ENCODE peak calls at places on chromosome 22, in eight cellular contexts. Q is gastrocnemius medialis, O is sigmoid colon, A is stomach, M is heart left ventricle, C is endothelial cell of umbilical vein, W is adrenal gland, F is IMR-90. T is an unnamed sample.

GRCh38 chr22:37088108-37088605 is 21.4 kb downstream of the TMPRSS6 start:
- DNase-seq in M (no peak), W (no peak), O (no peak), A (no peak), C (no peak), F (peak), Q (no peak), T (no peak)

GRCh38 chr22:47337161-47337621 is 574.7 kb downstream of the TBC1D22A start:
- DNase-seq in O (no peak), C (peak), W (peak), A (no peak), M (no peak), F (peak), Q (no peak), T (no peak)

GRCh38 chr22:31192513-31192912 is 19.6 kb upstream of the LIMK2 start:
- DNase-seq in O (no peak), M (no peak), W (no peak), A (no peak), C (no peak), F (peak), Q (no peak), T (no peak)

GRCh38 chr22:20741008-20741633 is 32.8 kb upstream of the SERPIND1 start:
- DNase-seq in O (no peak), M (no peak), F (no peak), C (no peak), Q (no peak), A (no peak), W (no peak), T (no peak)

GRCh38 chr22:20430641-20431519 is 6.7 kb downstream of the SCARF2 start:
- DNase-seq in O (peak), A (peak), M (no peak), C (peak), F (no peak), Q (peak), W (no peak), T (peak)

GRCh38 chr22:46673677-46674236 is 53.6 kb downstream of the GRAMD4 start:
- DNase-seq in Q (no peak), A (no peak), M (no peak), W (no peak), F (no peak), O (no peak), C (no peak), T (no peak)

GRCh38 chr22:49969751-49970527 is 9.4 kb downstream of the PIM3 start:
- DNase-seq in O (peak), W (peak), F (no peak), A (peak), C (no peak), M (no peak), Q (peak), T (peak)

GRCh38 chr22:48389916-48390315 is 1437.8 kb downstream of the BRD1 start:
- DNase-seq in A (peak), W (peak), F (no peak), M (no peak), C (no peak), Q (no peak), O (peak), T (no peak)

GRCh38 chr22:30337461-30337778 is 10.7 kb upstream of the TBC1D10A start:
- DNase-seq in C (no peak), F (no peak), A (no peak), W (no peak), Q (no peak), M (no peak), O (no peak), T (no peak)

GRCh38 chr22:45812910-45813309 is 141.3 kb downstream of the ATXN10 start:
- DNase-seq in A (no peak), M (no peak), Q (no peak), W (peak), F (no peak), O (no peak), C (no peak), T (no peak)

GRCh38 chr22:49487950-49488349 is 339.7 kb downstream of the BRD1 start:
- DNase-seq in M (no peak), F (no peak), Q (no peak), O (no peak), A (no peak), C (no peak), W (peak), T (no peak)

GRCh38 chr22:39558254-39558727 is 12.3 kb upstream of the CACNA1I start:
- DNase-seq in O (no peak), F (no peak), Q (no peak), C (no peak), A (no peak), M (no peak), W (peak), T (no peak)

GRCh38 chr22:49017769-49018330 is 809.8 kb downstream of the BRD1 start:
- DNase-seq in C (no peak), F (no peak), W (peak), A (peak), Q (no peak), M (peak), O (peak), T (peak)

GRCh38 chr22:22061085-22062077 is 78.8 kb upstream of the TOP3B start:
- DNase-seq in C (no peak), A (no peak), Q (peak), F (peak), W (no peak), O (peak), M (peak), T (no peak)

GRCh38 chr22:19287889-19288288 is 3.6 kb downstream of the CLTCL1 start:
- DNase-seq in O (no peak), Q (peak), C (no peak), M (no peak), A (no peak), F (peak), W (no peak), T (no peak)

GRCh38 chr22:32617271-32617670 is 142.7 kb downstream of the FBXO7 start:
- DNase-seq in A (no peak), M (no peak), W (no peak), Q (no peak), O (no peak), F (peak), C (no peak), T (no peak)

GRCh38 chr22:48097723-48098122 is 1335.3 kb downstream of the TBC1D22A start:
- DNase-seq in O (no peak), F (no peak), A (no peak), Q (no peak), M (no peak), C (no peak), W (no peak), T (peak)

GRCh38 chr22:39688186-39688768 is 117.7 kb downstream of the CACNA1I start:
- DNase-seq in M (no peak), C (no peak), A (no peak), O (no peak), F (no peak), W (no peak), Q (no peak), T (no peak)

GRCh38 chr22:42973536-42973881 is 41.4 kb downstream of the PACSIN2 start:
- DNase-seq in Q (no peak), O (no peak), F (no peak), A (no peak), W (peak), M (no peak), C (no peak), T (no peak)

GRCh38 chr22:28063656-28064055 is 144.6 kb upstream of the PITPNB start:
- DNase-seq in Q (no peak), M (no peak), O (no peak), A (no peak), C (no peak), W (no peak), F (no peak), T (no peak)

GRCh38 chr22:29307658-29308147 is 1.3 kb downstream of the GAS2L1 start:
- DNase-seq in Q (no peak), O (peak), W (no peak), C (no peak), A (no peak), M (no peak), F (no peak), T (no peak)

GRCh38 chr22:47143249-47143938 is 380.9 kb downstream of the TBC1D22A start:
- DNase-seq in C (no peak), O (no peak), A (peak), F (no peak), Q (no peak), M (no peak), W (no peak), T (no peak)

GRCh38 chr22:44357962-44358553 is 45.3 kb upstream of the SHISAL1 start:
- DNase-seq in Q (no peak), M (no peak), O (peak), C (no peak), W (no peak), A (no peak), F (peak), T (peak)

GRCh38 chr22:32672542-32672941 is 129.0 kb upstream of the TIMP3 start:
- DNase-seq in O (no peak), W (no peak), F (no peak), M (no peak), Q (no peak), A (no peak), C (no peak), T (no peak)

GRCh38 chr22:45804986-45805325 is 133.3 kb downstream of the ATXN10 start:
- DNase-seq in F (peak), A (no peak), Q (no peak), C (peak), W (no peak), M (no peak), O (no peak), T (no peak)

GRCh38 chr22:42446151-42446550 is 13.9 kb upstream of the NFAM1 start:
- DNase-seq in O (peak), C (no peak), Q (no peak), M (no peak), A (no peak), F (no peak), W (no peak), T (no peak)

GRCh38 chr22:31569126-31569525 is 72.8 kb downstream of the SFI1 start:
- DNase-seq in O (no peak), F (no peak), A (no peak), C (no peak), M (no peak), W (no peak), Q (no peak), T (no peak)

GRCh38 chr22:49408102-49408836 is 419.4 kb downstream of the BRD1 start:
- DNase-seq in A (peak), M (no peak), F (no peak), Q (no peak), W (peak), C (no peak), O (peak), T (peak)

GRCh38 chr22:43955883-43956286 is 643 bp downstream of the SAMM50 start:
- DNase-seq in A (no peak), Q (no peak), W (no peak), F (no peak), C (no peak), O (no peak), M (no peak), T (no peak)

GRCh38 chr22:20011993-20012740 is 4.5 kb downstream of the ARVCF start:
- DNase-seq in C (no peak), Q (no peak), M (no peak), F (no peak), O (no peak), A (no peak), W (no peak), T (no peak)

GRCh38 chr22:23272834-23273233 is 92.5 kb downstream of the BCR start:
- DNase-seq in C (no peak), Q (no peak), O (no peak), M (no peak), W (no peak), F (no peak), A (no peak), T (no peak)
- TF ChIP-seq CTCF in C (no peak), Q (no peak), O (no peak), M (no peak), W (no peak), F (no peak), A (no peak), T (no peak)

DNA sequence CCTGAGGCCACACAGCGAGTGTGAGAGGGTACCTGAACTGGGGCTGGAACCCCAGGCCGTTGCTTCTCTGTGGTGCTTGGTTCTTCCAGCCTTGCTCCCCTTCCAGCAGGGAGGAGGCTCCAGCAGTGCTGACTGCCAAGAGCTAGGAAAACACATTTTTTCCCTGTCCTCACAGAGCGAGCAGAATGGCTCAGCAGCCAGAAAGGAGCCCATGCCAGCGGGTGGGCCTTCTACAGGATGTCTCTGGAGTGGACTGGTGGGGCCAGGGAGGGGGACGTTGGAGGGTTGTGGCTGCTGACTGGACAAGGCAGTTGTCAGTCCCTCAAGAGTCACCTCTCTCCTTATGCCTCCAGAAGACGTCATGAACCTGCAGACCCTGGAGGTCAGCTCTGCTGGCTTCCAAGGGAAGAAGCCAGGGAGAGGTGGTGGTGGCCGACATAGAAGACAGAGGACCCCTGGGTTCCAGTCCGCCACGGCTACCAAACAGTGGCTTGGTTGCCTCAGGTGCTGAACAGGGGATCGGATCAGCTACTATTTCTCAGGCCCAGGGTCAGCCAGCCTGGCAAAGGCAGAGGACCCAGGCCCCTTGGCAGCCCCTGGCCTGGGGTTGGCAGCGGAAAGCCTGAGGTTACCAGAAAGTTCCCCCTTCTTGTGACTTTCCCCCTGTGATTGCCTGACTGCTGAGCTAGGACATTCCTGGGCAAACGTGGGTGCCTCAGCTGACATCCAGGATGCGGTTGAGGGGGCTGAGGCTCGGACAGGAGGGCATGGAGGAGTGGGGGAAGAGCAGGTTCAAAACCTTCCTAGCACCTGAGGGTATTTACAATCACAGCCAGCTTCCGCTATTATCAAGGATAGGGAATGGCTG is 3.7 kb downstream of the MAFF start:
- DNase-seq in W (peak), C (peak), F (peak), M (peak), A (no peak), O (peak), Q (peak), T (no peak)
- H3K27ac ChIP-seq in W (peak), C (peak), F (peak), M (no peak), A (peak), O (peak), Q (peak), T (peak)

GRCh38 chr22:17158176-17158567 is 905 bp downstream of the HDHD5 start:
- DNase-seq in W (no peak), Q (no peak), F (no peak), A (no peak), C (no peak), O (no peak), M (no peak), T (no peak)

GRCh38 chr22:17157714-17158113 is 1.4 kb downstream of the HDHD5 start:
- DNase-seq in O (no peak), C (no peak), Q (no peak), M (no peak), W (no peak), A (no peak), F (no peak), T (no peak)

GRCh38 chr22:17159504-17159951 is 451 bp upstream of the HDHD5 start:
- DNase-seq in F (peak), W (peak), Q (peak), A (peak), M (peak), C (no peak), O (peak), T (peak)

GRCh38 chr22:17155941-17156340 is 3.1 kb downstream of the HDHD5 start:
- DNase-seq in W (no peak), Q (no peak), M (no peak), F (no peak), C (no peak), O (no peak), A (no peak), T (no peak)

DNA sequence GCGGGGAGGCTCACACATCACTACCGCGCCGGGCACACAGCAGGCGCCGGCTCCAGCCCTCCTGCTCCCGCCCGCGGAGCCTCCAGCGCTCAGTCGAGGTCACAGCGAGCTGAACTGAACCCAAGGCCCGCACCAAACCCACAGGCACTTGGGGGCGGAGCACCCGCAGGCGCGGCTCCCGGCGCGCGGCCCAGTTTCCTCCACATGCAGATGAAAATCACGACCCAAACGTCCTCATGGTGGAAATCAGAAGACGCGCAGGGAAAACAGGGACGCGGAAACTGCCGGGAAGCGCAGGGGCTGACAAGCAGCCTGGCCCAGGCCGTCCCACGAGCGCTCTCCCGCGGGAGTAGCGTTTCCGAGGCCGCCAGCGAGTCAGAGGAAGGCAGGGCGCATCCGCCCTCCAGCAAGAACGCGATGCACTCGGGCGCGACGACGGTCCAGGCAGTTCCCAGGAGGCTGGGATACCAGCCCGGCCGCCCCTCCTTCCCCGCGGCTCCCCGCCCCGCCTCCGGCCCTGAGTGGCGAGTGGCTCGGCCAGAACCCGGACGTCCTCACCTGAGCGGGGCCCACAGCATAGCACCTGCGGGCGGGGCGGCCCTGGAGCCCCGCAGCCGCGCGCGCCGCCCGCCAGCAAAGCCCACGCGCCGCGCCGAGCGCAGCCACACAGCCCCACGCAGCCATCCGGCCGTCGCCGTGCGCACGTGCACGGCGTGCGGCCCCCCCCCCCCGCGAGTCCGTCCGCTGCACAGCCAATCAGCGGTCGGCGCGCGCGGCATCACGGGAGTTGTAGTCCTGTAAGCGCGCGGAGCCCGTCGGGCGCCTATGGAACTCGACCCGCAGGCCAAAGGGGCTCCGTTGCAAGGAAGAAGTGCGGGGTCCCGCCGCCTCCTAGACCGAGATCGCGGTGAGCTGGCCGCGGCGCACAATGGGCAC is at the start of gene HDHD5:
- DNase-seq in O (peak), W (peak), M (peak), F (peak), Q (peak), C (peak), A (peak), T (peak)
- TF ChIP-seq POLR2A in O (peak), W (peak), M (no peak), F (no peak), Q (peak), C (no peak), A (no peak), T (no peak)

GRCh38 chr22:25853902-25854301 is 111.9 kb downstream of the MYO18B start:
- DNase-seq in F (no peak), Q (no peak), W (no peak), C (no peak), A (no peak), O (no peak), M (no peak), T (no peak)
- TF ChIP-seq CTCF in F (no peak), Q (no peak), W (no peak), C (peak), A (no peak), O (no peak), M (no peak), T (no peak)